ENCODE peak calls at places on chromosomes 7 and 10, in five cellular contexts. D is stimulated activated CD4-positive, alpha-beta T cell treated with anti-CD3 and anti-CD28 coated beads, Interleukin-15, amount 100 ng/mL, for 24 hours; X is epithelial cell of prostate; L is COR-L47; B is MV-4-11. A is an unnamed sample.

GRCh38 chr10:102713814-102714620 is at the start of gene ARL3:
- DNase-seq in D (peak; percentile 99), X (peak; percentile 80), L (peak; percentile 88), B (peak; percentile 98), A (peak; percentile 99)

GRCh38 chr10:44967596-44967995 is 8.0 kb downstream of the RASSF4 start:
- DNase-seq in D (no peak), X (no peak), L (no peak), B (peak; percentile 75), A (no peak)

GRCh38 chr10:124050021-124051015 is 43.1 kb downstream of the CHST15 start:
- DNase-seq in D (no peak), X (no peak), L (no peak), B (no peak), A (no peak)

GRCh38 chr10:132675031-132675740 is 110.8 kb downstream of the NKX6-2 start:
- DNase-seq in D (no peak), X (no peak), L (no peak), B (no peak), A (no peak)

GRCh38 chr7:11831727-11832495 is at the start of gene THSD7A:
- DNase-seq in D (peak; percentile 25), X (no peak), L (peak; percentile 65), B (peak; percentile 30), A (peak; percentile 76)

GRCh38 chr7:154953006-154953684 is 49.8 kb downstream of the PAXIP1 start:
- DNase-seq in D (peak; percentile 77), X (no peak), L (no peak), B (no peak), A (peak; percentile 61)

GRCh38 chr10:42866115-42866995 is 83.8 kb downstream of the BMS1 start:
- DNase-seq in D (peak; percentile 67), X (no peak), L (peak; percentile 15), B (peak; percentile 52), A (peak; percentile 60)

GRCh38 chr10:71262027-71262426 is 49.7 kb downstream of the UNC5B start:
- DNase-seq in D (no peak), X (no peak), L (peak; percentile 85), B (no peak), A (no peak)

GRCh38 chr10:46514431-46514861 is 42.0 kb downstream of the GPRIN2 start:
- DNase-seq in D (no peak), X (no peak), L (no peak), B (no peak), A (no peak)

GRCh38 chr7:101598981-101599681 is 30.0 kb downstream of the MYL10 start:
- DNase-seq in D (no peak), X (no peak), L (no peak), B (no peak), A (no peak)

GRCh38 chr7:23709081-23709746 is 805 bp upstream of the STK31 start:
- DNase-seq in D (no peak), X (no peak), L (no peak), B (no peak), A (no peak)

GRCh38 chr7:117112640-117113039 is 159.3 kb downstream of the ST7 start:
- DNase-seq in D (no peak), X (no peak), L (no peak), B (no peak), A (no peak)

GRCh38 chr7:2527505-2528464 is 8.2 kb downstream of the LFNG start:
- DNase-seq in D (peak; percentile 69), X (no peak), L (peak; percentile 84), B (peak; percentile 85), A (no peak)

GRCh38 chr7:101172005-101172853 is 6.9 kb upstream of the VGF start:
- DNase-seq in D (no peak), X (no peak), L (peak; percentile 88), B (no peak), A (no peak)

GRCh38 chr10:71694567-71694968 is 25.0 kb downstream of the C10orf105 start:
- DNase-seq in D (peak; percentile 36), X (no peak), L (no peak), B (peak; percentile 98), A (peak; percentile 90)

GRCh38 chr10:132407243-132407746 is 10.3 kb downstream of the PWWP2B start:
- DNase-seq in D (no peak), X (no peak), L (no peak), B (no peak), A (no peak)

GRCh38 chr10:11742009-11742778 is at the start of gene ECHDC3:
- DNase-seq in D (peak; percentile 59), X (no peak), L (peak; percentile 14), B (no peak), A (peak; percentile 54)

A was measured in KBM-7.